ENCODE peak calls at places on chromosomes 5 and 9, in ten cellular contexts. One of them, this sample, is unnamed.

GRCh38 chr5:55411881-55412280 is 104.1 kb downstream of the MTREX start:
- DNase-seq in progenitor cell of endocrine pancreas: no peak
- DNase-seq in uterus: no peak
- DNase-seq in mesothelial cell of epicardium: no peak
- DNase-seq in epithelial cell of esophagus: no peak
- DNase-seq in colonic mucosa: no peak
- DNase-seq in GM10248: no peak
- DNase-seq in astrocyte: no peak
- DNase-seq in fibroblast of mammary gland: no peak
- DNase-seq in AG09319: no peak
- DNase-seq in this sample: no peak

GRCh38 chr5:126777257-126777973 is 479 bp downstream of the LMNB1 start:
- DNase-seq in epithelial cell of esophagus: peak
- DNase-seq in astrocyte: peak
- DNase-seq in uterus: peak
- DNase-seq in fibroblast of mammary gland: peak
- DNase-seq in progenitor cell of endocrine pancreas: peak
- DNase-seq in AG09319: no peak
- DNase-seq in colonic mucosa: peak
- DNase-seq in GM10248: no peak
- DNase-seq in mesothelial cell of epicardium: peak
- DNase-seq in this sample: peak

GRCh38 chr5:61333351-61334223 is 1.5 kb downstream of the ZSWIM6 start:
- DNase-seq in mesothelial cell of epicardium: peak
- DNase-seq in progenitor cell of endocrine pancreas: peak
- DNase-seq in fibroblast of mammary gland: no peak
- DNase-seq in AG09319: no peak
- DNase-seq in astrocyte: no peak
- DNase-seq in uterus: peak
- DNase-seq in GM10248: peak
- DNase-seq in epithelial cell of esophagus: peak
- DNase-seq in colonic mucosa: no peak
- DNase-seq in this sample: no peak

GRCh38 chr9:35910613-35911488 is 1.6 kb downstream of the SPAAR start:
- DNase-seq in GM10248: peak
- DNase-seq in AG09319: no peak
- DNase-seq in epithelial cell of esophagus: peak
- DNase-seq in mesothelial cell of epicardium: no peak
- DNase-seq in fibroblast of mammary gland: peak
- DNase-seq in progenitor cell of endocrine pancreas: no peak
- DNase-seq in uterus: no peak
- DNase-seq in astrocyte: peak
- DNase-seq in colonic mucosa: peak
- DNase-seq in this sample: no peak

GRCh38 chr9:35645736-35646582 is 4.8 kb downstream of the SIT1 start:
- DNase-seq in AG09319: no peak
- DNase-seq in colonic mucosa: peak
- DNase-seq in uterus: peak
- DNase-seq in astrocyte: peak
- DNase-seq in GM10248: peak
- DNase-seq in fibroblast of mammary gland: no peak
- DNase-seq in mesothelial cell of epicardium: peak
- DNase-seq in epithelial cell of esophagus: peak
- DNase-seq in progenitor cell of endocrine pancreas: peak
- DNase-seq in this sample: no peak

GRCh38 chr5:172748341-172748843 is 22.6 kb downstream of the DUSP1 start:
- DNase-seq in progenitor cell of endocrine pancreas: no peak
- DNase-seq in uterus: peak
- DNase-seq in epithelial cell of esophagus: no peak
- DNase-seq in fibroblast of mammary gland: no peak
- DNase-seq in AG09319: no peak
- DNase-seq in GM10248: no peak
- DNase-seq in colonic mucosa: no peak
- DNase-seq in mesothelial cell of epicardium: no peak
- DNase-seq in astrocyte: peak
- DNase-seq in this sample: peak

GRCh38 chr5:132253008-132253441 is 4.5 kb upstream of the PDLIM4 start:
- DNase-seq in colonic mucosa: no peak
- DNase-seq in progenitor cell of endocrine pancreas: no peak
- DNase-seq in AG09319: no peak
- DNase-seq in astrocyte: no peak
- DNase-seq in epithelial cell of esophagus: peak
- DNase-seq in mesothelial cell of epicardium: no peak
- DNase-seq in uterus: no peak
- DNase-seq in fibroblast of mammary gland: no peak
- DNase-seq in GM10248: peak
- DNase-seq in this sample: no peak

GRCh38 chr9:114370251-114370984 is 17.4 kb downstream of the AKNA start:
- DNase-seq in progenitor cell of endocrine pancreas: no peak
- DNase-seq in fibroblast of mammary gland: no peak
- DNase-seq in colonic mucosa: no peak
- DNase-seq in epithelial cell of esophagus: no peak
- DNase-seq in uterus: no peak
- DNase-seq in AG09319: no peak
- DNase-seq in mesothelial cell of epicardium: no peak
- DNase-seq in GM10248: no peak
- DNase-seq in astrocyte: no peak
- DNase-seq in this sample: peak

GRCh38 chr9:137968235-137968634 is 90.7 kb downstream of the CACNA1B start:
- DNase-seq in progenitor cell of endocrine pancreas: no peak
- DNase-seq in fibroblast of mammary gland: no peak
- DNase-seq in GM10248: no peak
- DNase-seq in epithelial cell of esophagus: no peak
- DNase-seq in AG09319: no peak
- DNase-seq in colonic mucosa: no peak
- DNase-seq in mesothelial cell of epicardium: no peak
- DNase-seq in uterus: no peak
- DNase-seq in astrocyte: no peak
- DNase-seq in this sample: no peak

GRCh38 chr5:102843997-102844396 is 88.9 kb downstream of the PAM start:
- DNase-seq in fibroblast of mammary gland: peak
- DNase-seq in astrocyte: no peak
- DNase-seq in colonic mucosa: no peak
- DNase-seq in AG09319: no peak
- DNase-seq in GM10248: no peak
- DNase-seq in uterus: no peak
- DNase-seq in epithelial cell of esophagus: no peak
- DNase-seq in mesothelial cell of epicardium: no peak
- DNase-seq in progenitor cell of endocrine pancreas: no peak
- DNase-seq in this sample: no peak

GRCh38 chr9:69370430-69370829 is 45.4 kb downstream of the ENTREP1 start:
- DNase-seq in GM10248: no peak
- DNase-seq in progenitor cell of endocrine pancreas: no peak
- DNase-seq in uterus: no peak
- DNase-seq in colonic mucosa: no peak
- DNase-seq in astrocyte: peak
- DNase-seq in AG09319: no peak
- DNase-seq in epithelial cell of esophagus: peak
- DNase-seq in fibroblast of mammary gland: no peak
- DNase-seq in mesothelial cell of epicardium: no peak
- DNase-seq in this sample: no peak

GRCh38 chr5:1030801-1031271 is 22.2 kb downstream of the NKD2 start:
- DNase-seq in epithelial cell of esophagus: no peak
- DNase-seq in colonic mucosa: no peak
- DNase-seq in uterus: no peak
- DNase-seq in progenitor cell of endocrine pancreas: no peak
- DNase-seq in fibroblast of mammary gland: no peak
- DNase-seq in AG09319: no peak
- DNase-seq in astrocyte: no peak
- DNase-seq in mesothelial cell of epicardium: no peak
- DNase-seq in GM10248: no peak
- DNase-seq in this sample: no peak

GRCh38 chr5:1029945-1030625 is 21.5 kb downstream of the NKD2 start:
- DNase-seq in GM10248: no peak
- DNase-seq in epithelial cell of esophagus: no peak
- DNase-seq in mesothelial cell of epicardium: no peak
- DNase-seq in AG09319: no peak
- DNase-seq in colonic mucosa: no peak
- DNase-seq in progenitor cell of endocrine pancreas: no peak
- DNase-seq in fibroblast of mammary gland: no peak
- DNase-seq in uterus: no peak
- DNase-seq in astrocyte: no peak
- DNase-seq in this sample: no peak

GRCh38 chr5:1028481-1029269 is 20.1 kb downstream of the NKD2 start:
- DNase-seq in progenitor cell of endocrine pancreas: no peak
- DNase-seq in fibroblast of mammary gland: no peak
- DNase-seq in colonic mucosa: no peak
- DNase-seq in epithelial cell of esophagus: no peak
- DNase-seq in astrocyte: no peak
- DNase-seq in AG09319: no peak
- DNase-seq in mesothelial cell of epicardium: no peak
- DNase-seq in GM10248: no peak
- DNase-seq in uterus: no peak
- DNase-seq in this sample: no peak

GRCh38 chr5:1027631-1028441 is 19.2 kb downstream of the NKD2 start:
- DNase-seq in fibroblast of mammary gland: no peak
- DNase-seq in progenitor cell of endocrine pancreas: no peak
- DNase-seq in astrocyte: no peak
- DNase-seq in uterus: no peak
- DNase-seq in AG09319: no peak
- DNase-seq in GM10248: no peak
- DNase-seq in epithelial cell of esophagus: no peak
- DNase-seq in colonic mucosa: no peak
- DNase-seq in mesothelial cell of epicardium: no peak
- DNase-seq in this sample: no peak

GRCh38 chr5:1029270-1029944 is 20.8 kb downstream of the NKD2 start:
- DNase-seq in fibroblast of mammary gland: no peak
- DNase-seq in mesothelial cell of epicardium: no peak
- DNase-seq in AG09319: no peak
- DNase-seq in astrocyte: no peak
- DNase-seq in epithelial cell of esophagus: no peak
- DNase-seq in colonic mucosa: no peak
- DNase-seq in uterus: no peak
- DNase-seq in progenitor cell of endocrine pancreas: no peak
- DNase-seq in GM10248: no peak
- DNase-seq in this sample: no peak
- TF ChIP-seq CTCF in fibroblast of mammary gland: no peak
- TF ChIP-seq CTCF in mesothelial cell of epicardium: no peak
- TF ChIP-seq CTCF in AG09319: no peak
- TF ChIP-seq CTCF in astrocyte: no peak
- TF ChIP-seq CTCF in epithelial cell of esophagus: no peak
- TF ChIP-seq CTCF in colonic mucosa: no peak
- TF ChIP-seq CTCF in uterus: no peak
- TF ChIP-seq CTCF in progenitor cell of endocrine pancreas: no peak
- TF ChIP-seq CTCF in GM10248: no peak
- TF ChIP-seq CTCF in this sample: no peak

GRCh38 chr9:34332370-34332964 is 3.1 kb downstream of the NUDT2 start:
- DNase-seq in colonic mucosa: no peak
- DNase-seq in uterus: no peak
- DNase-seq in AG09319: no peak
- DNase-seq in mesothelial cell of epicardium: no peak
- DNase-seq in epithelial cell of esophagus: peak
- DNase-seq in astrocyte: peak
- DNase-seq in GM10248: no peak
- DNase-seq in fibroblast of mammary gland: peak
- DNase-seq in progenitor cell of endocrine pancreas: no peak
- DNase-seq in this sample: no peak
- TF ChIP-seq CTCF in colonic mucosa: peak
- TF ChIP-seq CTCF in uterus: peak
- TF ChIP-seq CTCF in AG09319: peak
- TF ChIP-seq CTCF in mesothelial cell of epicardium: no peak
- TF ChIP-seq CTCF in epithelial cell of esophagus: peak
- TF ChIP-seq CTCF in astrocyte: peak
- TF ChIP-seq CTCF in GM10248: peak
- TF ChIP-seq CTCF in fibroblast of mammary gland: peak
- TF ChIP-seq CTCF in progenitor cell of endocrine pancreas: peak
- TF ChIP-seq CTCF in this sample: peak

DNA sequence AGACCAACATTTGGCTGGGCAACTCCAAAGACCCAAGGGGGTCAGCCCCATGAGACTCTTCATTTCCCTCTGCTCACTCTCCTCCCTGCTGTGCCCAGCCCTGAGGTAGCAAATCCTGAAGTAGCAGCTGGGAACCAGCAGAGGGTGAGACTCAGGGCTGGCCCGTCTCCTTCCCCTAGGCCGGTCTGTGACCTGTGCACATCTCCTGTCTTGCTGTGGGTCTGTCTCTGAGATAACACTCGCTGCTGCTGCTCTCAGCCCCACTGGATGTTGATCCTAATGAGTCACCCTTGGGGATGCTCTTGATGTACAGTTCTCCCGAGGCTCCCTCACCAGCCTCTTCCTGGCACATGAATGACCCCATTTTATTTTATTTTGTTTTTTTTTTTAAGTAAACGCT is 7.3 kb upstream of the OR2V1 start:
- DNase-seq in uterus: no peak
- DNase-seq in GM10248: no peak
- DNase-seq in mesothelial cell of epicardium: no peak
- DNase-seq in colonic mucosa: no peak
- DNase-seq in epithelial cell of esophagus: no peak
- DNase-seq in fibroblast of mammary gland: no peak
- DNase-seq in AG09319: no peak
- DNase-seq in progenitor cell of endocrine pancreas: no peak
- DNase-seq in astrocyte: no peak
- DNase-seq in this sample: no peak
- TF ChIP-seq CTCF in uterus: no peak
- TF ChIP-seq CTCF in GM10248: no peak
- TF ChIP-seq CTCF in mesothelial cell of epicardium: no peak
- TF ChIP-seq CTCF in colonic mucosa: no peak
- TF ChIP-seq CTCF in epithelial cell of esophagus: no peak
- TF ChIP-seq CTCF in fibroblast of mammary gland: peak
- TF ChIP-seq CTCF in AG09319: no peak
- TF ChIP-seq CTCF in progenitor cell of endocrine pancreas: no peak
- TF ChIP-seq CTCF in astrocyte: no peak
- TF ChIP-seq CTCF in this sample: no peak

GRCh38 chr9:124394167-124394566 is 21.1 kb downstream of the PSMB7 start:
- DNase-seq in AG09319: no peak
- DNase-seq in fibroblast of mammary gland: no peak
- DNase-seq in astrocyte: no peak
- DNase-seq in GM10248: no peak
- DNase-seq in uterus: no peak
- DNase-seq in epithelial cell of esophagus: no peak
- DNase-seq in mesothelial cell of epicardium: no peak
- DNase-seq in colonic mucosa: no peak
- DNase-seq in progenitor cell of endocrine pancreas: no peak
- DNase-seq in this sample: no peak

GRCh38 chr9:124395826-124396225 is 19.4 kb downstream of the PSMB7 start:
- DNase-seq in AG09319: no peak
- DNase-seq in fibroblast of mammary gland: no peak
- DNase-seq in colonic mucosa: no peak
- DNase-seq in GM10248: no peak
- DNase-seq in astrocyte: no peak
- DNase-seq in epithelial cell of esophagus: no peak
- DNase-seq in progenitor cell of endocrine pancreas: no peak
- DNase-seq in mesothelial cell of epicardium: no peak
- DNase-seq in uterus: no peak
- DNase-seq in this sample: no peak

GRCh38 chr9:124392855-124393460 is 22.3 kb downstream of the PSMB7 start:
- DNase-seq in GM10248: no peak
- DNase-seq in mesothelial cell of epicardium: no peak
- DNase-seq in fibroblast of mammary gland: peak
- DNase-seq in uterus: no peak
- DNase-seq in astrocyte: peak
- DNase-seq in progenitor cell of endocrine pancreas: no peak
- DNase-seq in epithelial cell of esophagus: peak
- DNase-seq in AG09319: peak
- DNase-seq in colonic mucosa: no peak
- DNase-seq in this sample: no peak

GRCh38 chr9:124392254-124392653 is 23.0 kb downstream of the PSMB7 start:
- DNase-seq in epithelial cell of esophagus: no peak
- DNase-seq in uterus: no peak
- DNase-seq in progenitor cell of endocrine pancreas: no peak
- DNase-seq in mesothelial cell of epicardium: no peak
- DNase-seq in GM10248: no peak
- DNase-seq in colonic mucosa: no peak
- DNase-seq in fibroblast of mammary gland: no peak
- DNase-seq in AG09319: no peak
- DNase-seq in astrocyte: peak
- DNase-seq in this sample: no peak

GRCh38 chr9:124394596-124394995 is 20.6 kb downstream of the PSMB7 start:
- DNase-seq in progenitor cell of endocrine pancreas: no peak
- DNase-seq in colonic mucosa: no peak
- DNase-seq in AG09319: no peak
- DNase-seq in GM10248: no peak
- DNase-seq in astrocyte: no peak
- DNase-seq in fibroblast of mammary gland: no peak
- DNase-seq in epithelial cell of esophagus: no peak
- DNase-seq in uterus: no peak
- DNase-seq in mesothelial cell of epicardium: no peak
- DNase-seq in this sample: no peak
- TF ChIP-seq CTCF in progenitor cell of endocrine pancreas: no peak
- TF ChIP-seq CTCF in colonic mucosa: no peak
- TF ChIP-seq CTCF in AG09319: peak
- TF ChIP-seq CTCF in GM10248: peak
- TF ChIP-seq CTCF in astrocyte: no peak
- TF ChIP-seq CTCF in fibroblast of mammary gland: peak
- TF ChIP-seq CTCF in epithelial cell of esophagus: peak
- TF ChIP-seq CTCF in uterus: no peak
- TF ChIP-seq CTCF in mesothelial cell of epicardium: no peak
- TF ChIP-seq CTCF in this sample: no peak